ENCODE peak calls at places on chromosomes 11 and 22, in nine cellular contexts. Z is thoracic aorta; N is thyroid gland; F is right cardiac atrium; H is HCT116; T is body of pancreas; G is effector memory CD4-positive, alpha-beta T cell; O is upper lobe of right lung; M is GM23248. V is an unnamed sample. For H3K9me3, the result is how much of the 10 kb centered on the place peaks cover.

GRCh38 chr11:16373768-16374167 is 17.4 kb upstream of the SOX6 start:
- DNase-seq in T (no peak), H (no peak), O (no peak), G (no peak), Z (no peak), N (no peak), M (no peak), F (no peak), V (no peak)

GRCh38 chr22:50626314-50626855 is 1.6 kb downstream of the ARSA start:
- DNase-seq in G (no peak), O (peak), T (no peak), Z (no peak), F (peak), N (no peak), H (no peak), M (no peak), V (no peak)

GRCh38 chr11:116606060-116606459 is 166.7 kb downstream of the BUD13 start:
- DNase-seq in T (no peak), G (no peak), F (no peak), N (no peak), H (no peak), M (no peak), O (no peak), Z (no peak), V (no peak)

GRCh38 chr11:13462928-13463778 is at the start of gene BTBD10:
- DNase-seq in Z (peak), M (peak), F (peak), G (peak), O (peak), N (peak), T (peak), H (peak), V (peak)

GRCh38 chr11:93967944-93968343 is 53.2 kb upstream of the HEPHL1 start:
- DNase-seq in Z (no peak), F (no peak), M (no peak), T (no peak), H (no peak), N (no peak), G (no peak), O (no peak), V (no peak)

GRCh38 chr22:39087881-39088687 is 9.0 kb upstream of the APOBEC3H start:
- DNase-seq in N (peak), F (peak), H (no peak), O (no peak), M (no peak), T (no peak), G (no peak), Z (no peak), V (peak)

GRCh38 chr11:26599421-26599820 is 27.4 kb upstream of the MUC15 start:
- DNase-seq in M (peak), G (no peak), Z (no peak), O (no peak), T (no peak), N (no peak), H (no peak), F (no peak), V (no peak)

GRCh38 chr11:108858624-108859023 is 193.8 kb downstream of the DDX10 start:
- DNase-seq in O (no peak), T (no peak), H (no peak), G (no peak), N (no peak), F (no peak), M (no peak), Z (no peak), V (no peak)

GRCh38 chr22:27892064-27892463 is 27.0 kb downstream of the PITPNB start:
- DNase-seq in M (no peak), Z (no peak), O (no peak), T (no peak), N (no peak), H (no peak), G (no peak), F (no peak), V (peak)

GRCh38 chr11:117011541-117011908 is 86.7 kb downstream of the SIK3 start:
- DNase-seq in H (no peak), G (no peak), F (no peak), Z (no peak), T (no peak), O (no peak), M (no peak), N (no peak), V (no peak)

GRCh38 chr22:42699281-42699681 is 21.4 kb downstream of the A4GALT start:
- DNase-seq in Z (no peak), O (no peak), F (peak), T (no peak), G (no peak), M (peak), N (no peak), H (no peak), V (no peak)

GRCh38 chr11:114619659-114620173 is 24.1 kb upstream of the NXPE4 start:
- DNase-seq in O (no peak), F (no peak), H (no peak), G (no peak), M (no peak), N (no peak), Z (no peak), T (no peak), V (no peak)

GRCh38 chr11:75245356-75246005 is 4.9 kb downstream of the TPBGL start:
- DNase-seq in Z (no peak), F (no peak), T (no peak), N (no peak), H (no peak), M (no peak), O (peak), G (no peak), V (no peak)

GRCh38 chr22:49147171-49147570 is 680.5 kb downstream of the BRD1 start:
- DNase-seq in F (no peak), G (no peak), M (no peak), Z (no peak), N (no peak), T (no peak), O (no peak), H (no peak), V (no peak)

GRCh38 chr11:107606122-107606521 is 15.2 kb downstream of the ELMOD1 start:
- DNase-seq in N (no peak), O (no peak), M (no peak), G (no peak), Z (no peak), T (no peak), F (no peak), H (no peak), V (no peak)

GRCh38 chr11:86660011-86660595 is 12.3 kb downstream of the ME3 start:
- DNase-seq in T (no peak), G (no peak), Z (no peak), F (no peak), O (no peak), N (no peak), M (peak), H (no peak), V (no peak)

GRCh38 chr22:17842386-17842785 is 68.1 kb upstream of the BID start:
- DNase-seq in Z (no peak), N (no peak), F (peak), T (no peak), H (no peak), O (no peak), M (no peak), G (no peak), V (no peak)

GRCh38 chr11:2517016-2517385 is 72.2 kb downstream of the KCNQ1 start:
- DNase-seq in Z (no peak), H (no peak), F (peak), T (no peak), N (peak), G (no peak), O (peak), M (no peak), V (peak)

GRCh38 chr11:10633261-10633660 is 60.3 kb downstream of the IRAG1 start:
- DNase-seq in N (peak), O (no peak), T (no peak), G (no peak), M (no peak), F (no peak), Z (no peak), H (no peak), V (no peak)

GRCh38 chr22:35064664-35065063 is 1.3 kb upstream of the ISX start:
- DNase-seq in M (no peak), F (no peak), H (no peak), Z (no peak), O (no peak), N (no peak), T (no peak), G (no peak), V (no peak)

GRCh38 chr22:23969071-23969470 is 2.4 kb downstream of the DDTL start:
- DNase-seq in Z (no peak), M (no peak), H (no peak), F (no peak), G (no peak), N (no peak), T (no peak), O (peak), V (no peak)

GRCh38 chr22:40367342-40367741 is 3.1 kb upstream of the SGSM3 start:
- DNase-seq in M (no peak), F (no peak), T (no peak), H (no peak), G (no peak), O (no peak), N (no peak), Z (no peak), V (no peak)

GRCh38 chr11:74680035-74680671 is 51.1 kb downstream of the CHRDL2 start:
- DNase-seq in T (peak), O (no peak), H (no peak), Z (no peak), F (peak), N (no peak), M (no peak), G (no peak), V (no peak)

GRCh38 chr11:3030289-3031070 is 26.7 kb downstream of the CARS1 start:
- DNase-seq in F (peak), M (no peak), N (no peak), T (no peak), G (no peak), O (no peak), H (no peak), Z (no peak), V (peak)

GRCh38 chr11:47489395-47489755 is 40.4 kb upstream of the RAPSN start:
- DNase-seq in N (no peak), M (peak), Z (no peak), G (no peak), T (no peak), H (no peak), O (no peak), F (no peak), V (no peak)
- H3K27ac ChIP-seq in N (no peak), M (peak), Z (no peak), G (no peak), T (no peak), H (no peak), O (peak), F (no peak), V (no peak)

GRCh38 chr11:20362481-20362880 is 1.0 kb upstream of the HTATIP2 start:
- DNase-seq in T (no peak), O (no peak), G (no peak), M (no peak), F (no peak), H (no peak), N (no peak), Z (no peak), V (no peak)

GRCh38 chr11:20357150-20357549 is 6.4 kb upstream of the HTATIP2 start:
- DNase-seq in F (no peak), Z (no peak), G (no peak), O (no peak), T (no peak), M (no peak), N (no peak), H (no peak), V (no peak)

GRCh38 chr11:20363500-20364411 is at the start of gene HTATIP2:
- DNase-seq in G (peak), T (peak), H (no peak), M (peak), N (peak), F (peak), Z (no peak), O (peak), V (peak)

GRCh38 chr11:20363149-20363499 is 390 bp upstream of the HTATIP2 start:
- DNase-seq in Z (no peak), H (no peak), M (no peak), O (no peak), G (no peak), N (no peak), F (no peak), T (no peak), V (no peak)

GRCh38 chr11:20360650-20361049 is 2.9 kb upstream of the HTATIP2 start:
- DNase-seq in O (no peak), F (no peak), H (no peak), G (no peak), T (no peak), M (peak), N (no peak), Z (no peak), V (no peak)
- H3K4me3 ChIP-seq in O (no peak), F (no peak), H (no peak), G (no peak), T (no peak), M (no peak), N (no peak), Z (peak), V (no peak)

GRCh38 chr11:132590554-132590953 is 941.7 kb downstream of the OPCML start:
- DNase-seq in N (no peak), T (no peak), H (no peak), M (no peak), G (no peak), F (no peak), O (no peak), Z (no peak), V (no peak)
- H3K9me3 ChIP-seq in N (under half), T (under half), H (under half), M (under half), G (under half), F (under half), O (under half), Z (under half), V (under half)

GRCh38 chr11:48094643-48095339 is 114.4 kb downstream of the PTPRJ start:
- DNase-seq in N (no peak), H (no peak), O (no peak), T (no peak), Z (no peak), G (no peak), M (no peak), F (no peak), V (no peak)

GRCh38 chr11:48093323-48093722 is 113.0 kb downstream of the PTPRJ start:
- DNase-seq in T (no peak), H (no peak), Z (no peak), M (no peak), O (no peak), N (no peak), G (no peak), F (no peak), V (no peak)

GRCh38 chr11:48095779-48096470 is 115.6 kb downstream of the PTPRJ start:
- DNase-seq in T (no peak), N (no peak), M (peak), H (no peak), O (no peak), F (peak), G (no peak), Z (no peak), V (no peak)

GRCh38 chr11:48091426-48092102 is 111.2 kb downstream of the PTPRJ start:
- DNase-seq in G (no peak), O (no peak), H (no peak), Z (no peak), T (no peak), F (no peak), N (peak), M (no peak), V (no peak)

GRCh38 chr11:48093795-48094642 is 113.7 kb downstream of the PTPRJ start:
- DNase-seq in Z (no peak), O (no peak), H (no peak), F (no peak), T (peak), G (no peak), N (no peak), M (no peak), V (no peak)
- H3K27ac ChIP-seq in Z (no peak), O (no peak), H (no peak), F (no peak), T (no peak), G (no peak), N (peak), M (no peak), V (no peak)

GRCh38 chr11:1310772-1311468 is 1.5 kb upstream of the TOLLIP start:
- DNase-seq in O (no peak), M (no peak), G (peak), Z (no peak), H (no peak), N (no peak), T (no peak), F (no peak), V (no peak)
- H3K4me3 ChIP-seq in O (peak), M (peak), G (no peak), Z (peak), H (peak), N (no peak), T (no peak), F (peak), V (peak)